ENCODE peak calls at places on chromosomes 7 and 10, in eight cellular contexts. W, P, C, J, U, F, Z and D are unnamed samples.

GRCh38 chr7:2641406-2642393 is 9.9 kb downstream of the TTYH3 start:
- DNase-seq in W (peak), P (no peak), C (no peak), J (no peak), U (peak), F (no peak), Z (peak), D (no peak)

GRCh38 chr7:131548371-131548770 is 8.1 kb downstream of the PODXL start:
- DNase-seq in W (no peak), P (no peak), C (no peak), J (no peak), U (no peak), F (no peak), Z (no peak), D (no peak)

GRCh38 chr7:47473499-47474210 is 108.3 kb downstream of the TNS3 start:
- DNase-seq in W (no peak), P (peak), C (no peak), J (no peak), U (no peak), F (peak), Z (peak), D (no peak)

GRCh38 chr10:46530249-46531186 is 25.9 kb downstream of the GPRIN2 start:
- DNase-seq in W (no peak), P (peak), C (no peak), J (no peak), U (no peak), F (no peak), Z (peak), D (no peak)

GRCh38 chr10:95553674-95554073 is 7.5 kb downstream of the SORBS1 start:
- DNase-seq in W (no peak), P (no peak), C (no peak), J (no peak), U (no peak), F (no peak), Z (no peak), D (no peak)

GRCh38 chr7:117902314-117902889 is 29.2 kb upstream of the CTTNBP2 start:
- DNase-seq in W (no peak), P (no peak), C (no peak), J (no peak), U (no peak), F (no peak), Z (no peak), D (no peak)

GRCh38 chr10:44398271-44398670 is 13.4 kb upstream of the CXCL12 start:
- DNase-seq in W (no peak), P (no peak), C (no peak), J (no peak), U (no peak), F (no peak), Z (no peak), D (no peak)

GRCh38 chr10:32445740-32446615 is at the start of gene CCDC7:
- DNase-seq in W (peak), P (peak), C (peak), J (peak), U (peak), F (peak), Z (peak), D (peak)

GRCh38 chr7:40804477-40805215 is 669.8 kb downstream of the SUGCT start:
- DNase-seq in W (no peak), P (no peak), C (no peak), J (no peak), U (no peak), F (no peak), Z (no peak), D (no peak)

GRCh38 chr10:30186371-30186875 is 127.0 kb upstream of the JCAD start:
- DNase-seq in W (no peak), P (no peak), C (no peak), J (no peak), U (peak), F (peak), Z (no peak), D (no peak)
- TF ChIP-seq CTCF in W (no peak), P (peak), C (no peak), J (no peak), U (peak), F (peak), Z (peak), D (no peak)

GRCh38 chr10:122301811-122302115 is 30.7 kb downstream of the BTBD16 start:
- DNase-seq in W (no peak), P (no peak), C (no peak), J (no peak), U (no peak), F (no peak), Z (no peak), D (no peak)

GRCh38 chr10:122303271-122304053 is 32.4 kb downstream of the BTBD16 start:
- DNase-seq in W (no peak), P (no peak), C (no peak), J (no peak), U (no peak), F (no peak), Z (no peak), D (no peak)

GRCh38 chr10:122302315-122302714 is 31.2 kb downstream of the BTBD16 start:
- DNase-seq in W (no peak), P (no peak), C (no peak), J (no peak), U (no peak), F (no peak), Z (no peak), D (no peak)

GRCh38 chr10:122306282-122306681 is 35.2 kb downstream of the BTBD16 start:
- DNase-seq in W (no peak), P (no peak), C (no peak), J (no peak), U (no peak), F (no peak), Z (no peak), D (no peak)

GRCh38 chr10:122304054-122304579 is 33.0 kb downstream of the BTBD16 start:
- DNase-seq in W (no peak), P (no peak), C (no peak), J (no peak), U (no peak), F (no peak), Z (no peak), D (no peak)
- H3K27ac ChIP-seq in W (no peak), P (peak), C (no peak), J (no peak), U (peak), F (no peak), Z (no peak), D (no peak)

GRCh38 chr7:27143950-27144798 is 693 bp upstream of the HOXA5 start:
- DNase-seq in W (no peak), P (no peak), C (no peak), J (no peak), U (no peak), F (no peak), Z (peak), D (no peak)
- TF ChIP-seq CTCF in W (no peak), P (peak), C (no peak), J (no peak), U (no peak), F (no peak), Z (no peak), D (peak)

DNA sequence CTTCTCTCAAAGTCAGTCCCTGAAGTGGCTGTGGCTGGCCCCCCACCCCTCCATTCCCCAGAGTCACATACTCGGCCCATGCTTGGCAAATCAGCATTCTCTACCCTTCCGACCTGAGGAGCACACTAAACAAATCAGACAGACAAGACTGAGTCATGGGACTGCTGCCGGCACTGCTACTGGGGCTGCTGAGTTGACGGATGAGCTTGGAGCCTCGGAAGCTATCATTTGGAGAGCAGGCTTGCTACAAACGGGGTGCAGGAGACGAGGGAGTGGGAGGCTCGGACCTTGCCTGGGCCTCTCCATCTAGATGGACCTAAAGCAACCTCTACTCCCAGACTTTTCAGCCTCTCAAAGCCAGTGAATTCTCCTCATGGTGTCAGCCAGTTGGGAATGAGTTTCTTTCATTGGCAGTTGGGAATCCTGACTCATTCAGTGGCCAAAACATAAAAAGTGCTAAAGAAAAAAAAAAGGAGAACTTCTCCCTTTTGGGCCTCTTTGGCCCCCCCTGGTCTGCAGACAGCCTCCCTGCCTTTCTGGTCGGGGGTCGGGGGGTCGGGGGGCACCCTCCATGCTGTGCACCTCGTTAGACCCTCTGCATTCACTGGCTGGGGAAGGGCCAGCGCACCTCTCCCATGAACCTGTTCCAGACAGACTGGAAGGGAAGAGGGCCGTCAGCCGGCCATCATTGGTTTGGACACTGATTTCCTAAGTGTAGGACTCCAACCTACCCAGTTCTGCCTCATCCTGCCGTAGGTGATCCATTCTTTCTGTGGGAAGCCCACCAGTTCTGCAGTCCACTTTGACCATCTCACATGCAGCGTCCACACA is 52.3 kb upstream of the COL13A1 start:
- DNase-seq in W (no peak), P (no peak), C (no peak), J (no peak), U (no peak), F (no peak), Z (peak), D (no peak)
- H3K27ac ChIP-seq in W (no peak), P (no peak), C (no peak), J (no peak), U (no peak), F (no peak), Z (no peak), D (no peak)

GRCh38 chr7:4134631-4135030 is 547.5 kb upstream of the FOXK1 start:
- DNase-seq in W (no peak), P (no peak), C (no peak), J (no peak), U (peak), F (no peak), Z (no peak), D (no peak)

GRCh38 chr7:4134204-4134603 is 547.9 kb upstream of the FOXK1 start:
- DNase-seq in W (no peak), P (no peak), C (no peak), J (no peak), U (peak), F (no peak), Z (no peak), D (no peak)

GRCh38 chr7:4138866-4139265 is 543.2 kb upstream of the FOXK1 start:
- DNase-seq in W (no peak), P (no peak), C (no peak), J (no peak), U (peak), F (no peak), Z (no peak), D (no peak)

GRCh38 chr7:4136036-4136435 is 546.1 kb upstream of the FOXK1 start:
- DNase-seq in W (peak), P (no peak), C (no peak), J (no peak), U (peak), F (no peak), Z (no peak), D (no peak)

DNA sequence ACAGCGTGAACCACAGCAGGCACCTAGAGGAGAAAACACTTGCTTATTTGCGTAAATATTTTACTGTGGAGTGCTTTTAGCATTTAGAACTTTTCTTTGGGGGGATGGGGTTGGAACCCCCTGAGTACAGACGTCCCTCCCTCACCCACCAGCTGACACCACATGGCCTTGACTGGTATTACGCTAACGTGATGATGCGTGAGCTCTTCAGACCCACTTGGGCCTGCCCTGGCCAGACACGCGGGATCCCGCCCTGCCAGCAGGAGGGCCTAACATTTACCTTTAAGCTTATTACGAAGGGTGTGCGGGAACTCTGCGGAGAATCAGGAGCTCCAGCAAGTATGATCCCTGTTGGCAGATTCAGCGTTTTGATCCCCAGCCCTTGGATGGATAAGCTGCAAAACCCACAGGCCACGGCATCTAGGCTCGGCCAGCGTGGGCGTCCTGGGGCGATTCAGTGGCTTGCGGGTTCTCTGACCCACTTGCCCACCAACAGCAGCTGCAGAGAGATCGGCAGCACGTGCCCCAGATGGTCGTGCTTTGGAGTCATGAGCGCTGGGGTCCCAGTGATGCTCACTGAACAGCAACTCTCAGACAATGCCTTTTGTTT is 545.5 kb upstream of the FOXK1 start:
- DNase-seq in W (no peak), P (no peak), C (no peak), J (no peak), U (peak), F (no peak), Z (no peak), D (no peak)
- TF ChIP-seq CTCF in W (peak), P (no peak), C (no peak), J (no peak), U (no peak), F (no peak), Z (no peak), D (no peak)

DNA sequence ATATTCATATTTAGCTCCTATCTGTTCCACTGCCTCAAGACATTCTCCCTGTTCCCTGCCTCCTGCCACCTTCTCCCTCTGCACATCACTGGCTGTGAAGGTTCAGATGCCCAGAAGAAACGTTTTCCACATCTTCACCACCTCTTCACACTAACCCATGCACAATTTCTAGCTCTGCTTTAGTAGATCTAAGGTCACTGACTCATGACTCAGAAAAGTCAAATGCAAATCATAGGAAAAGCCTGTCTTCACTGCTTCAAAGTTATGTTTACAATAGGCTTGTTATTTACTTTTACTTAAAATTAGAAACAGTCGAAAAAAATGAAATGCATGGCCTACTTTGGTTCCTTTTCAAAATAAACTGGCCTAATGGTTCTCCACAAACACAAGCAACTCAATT is 2.5 kb downstream of the SCRN1 start:
- DNase-seq in W (no peak), P (peak), C (no peak), J (no peak), U (no peak), F (no peak), Z (peak), D (no peak)
- H3K27ac ChIP-seq in W (no peak), P (peak), C (no peak), J (no peak), U (no peak), F (no peak), Z (peak), D (no peak)

GRCh38 chr7:158829342-158830210 is at the start of gene ESYT2:
- DNase-seq in W (peak), P (peak), C (peak), J (peak), U (peak), F (peak), Z (peak), D (peak)
- TF ChIP-seq CTCF in W (peak), P (peak), C (no peak), J (no peak), U (peak), F (peak), Z (peak), D (peak)

DNA sequence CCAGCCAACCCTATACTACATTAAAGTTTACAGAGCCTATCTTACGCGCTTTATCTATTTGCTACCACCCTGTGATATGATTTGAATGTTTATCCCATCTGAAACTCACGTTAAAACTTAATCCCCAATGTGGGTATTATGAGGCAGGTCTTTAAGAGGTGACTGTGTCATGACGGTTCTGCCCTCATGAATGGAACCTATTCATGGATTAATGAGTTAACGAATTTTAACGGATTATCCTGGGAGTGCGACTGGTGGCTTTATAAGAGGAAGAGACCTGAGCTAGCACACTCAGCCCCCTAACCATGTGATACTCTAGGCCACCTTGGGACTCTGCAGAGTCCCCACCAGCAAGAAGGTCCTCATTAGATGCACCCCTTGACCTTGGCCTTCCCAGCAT is 37.8 kb downstream of the SRPK2 start:
- DNase-seq in W (no peak), P (no peak), C (no peak), J (no peak), U (no peak), F (no peak), Z (no peak), D (no peak)
- H3K27ac ChIP-seq in W (no peak), P (peak), C (peak), J (peak), U (no peak), F (no peak), Z (no peak), D (no peak)

GRCh38 chr10:70973275-70973674 is 84.9 kb upstream of the PCBD1 start:
- DNase-seq in W (no peak), P (no peak), C (no peak), J (no peak), U (no peak), F (no peak), Z (no peak), D (no peak)

GRCh38 chr10:70974351-70974901 is 86.1 kb upstream of the PCBD1 start:
- DNase-seq in W (peak), P (no peak), C (no peak), J (no peak), U (no peak), F (peak), Z (peak), D (peak)

GRCh38 chr10:70969188-70969587 is 80.8 kb upstream of the PCBD1 start:
- DNase-seq in W (no peak), P (no peak), C (no peak), J (no peak), U (no peak), F (no peak), Z (no peak), D (no peak)

GRCh38 chr10:70967591-70968588 is 79.5 kb upstream of the PCBD1 start:
- DNase-seq in W (peak), P (no peak), C (no peak), J (no peak), U (no peak), F (peak), Z (peak), D (no peak)

GRCh38 chr10:70970830-70971229 is 82.5 kb upstream of the PCBD1 start:
- DNase-seq in W (peak), P (peak), C (no peak), J (no peak), U (no peak), F (no peak), Z (peak), D (no peak)
- TF ChIP-seq CTCF in W (no peak), P (no peak), C (no peak), J (no peak), U (no peak), F (no peak), Z (no peak), D (no peak)